ENCODE peak calls at places on chromosome 21, in six cellular contexts. N is uterus, B is MM.1S, O is left ventricle myocardium inferior, C is astrocyte, M is kidney. Q is an unnamed sample. For H3K4me1, the result is how much of the 10 kb centered on the place peaks cover.

GRCh38 chr21:41507521-41508414 is at the start of gene TMPRSS2:
- DNase-seq in N (no peak), B (no peak), O (no peak), C (no peak), M (peak), Q (peak)

GRCh38 chr21:37751268-37751975 is 164.8 kb downstream of the KCNJ6 start:
- DNase-seq in N (no peak), B (no peak), O (no peak), C (peak), M (no peak), Q (no peak)

GRCh38 chr21:46061950-46062349 is 36.0 kb upstream of the COL6A2 start:
- DNase-seq in N (no peak), B (no peak), O (no peak), C (no peak), M (no peak), Q (peak)

GRCh38 chr21:41866274-41866809 is 12.8 kb downstream of the PRDM15 start:
- DNase-seq in N (no peak), B (no peak), O (no peak), C (no peak), M (no peak), Q (no peak)

GRCh38 chr21:45318556-45319341 is 31.1 kb upstream of the POFUT2 start:
- DNase-seq in N (peak), B (no peak), O (peak), C (no peak), M (peak), Q (peak)

GRCh38 chr21:46077674-46078101 is 20.2 kb upstream of the COL6A2 start:
- DNase-seq in N (peak), B (no peak), O (no peak), C (no peak), M (peak), Q (peak)

GRCh38 chr21:18164483-18164882 is 80.2 kb upstream of the CHODL start:
- DNase-seq in N (no peak), B (no peak), O (no peak), C (no peak), M (no peak), Q (no peak)

GRCh38 chr21:46138383-46138970 is 16.9 kb downstream of the FTCD start:
- DNase-seq in N (no peak), B (no peak), O (no peak), C (no peak), M (no peak), Q (no peak)

GRCh38 chr21:25457411-25457810 is 149.9 kb downstream of the MRPL39 start:
- DNase-seq in N (no peak), B (peak), O (no peak), C (peak), M (no peak), Q (no peak)

GRCh38 chr21:27646691-27647090 is 679.8 kb upstream of the ADAMTS5 start:
- DNase-seq in N (no peak), B (no peak), O (no peak), C (no peak), M (no peak), Q (no peak)

GRCh38 chr21:28334407-28334806 is 658.3 kb downstream of the LTN1 start:
- DNase-seq in N (no peak), B (no peak), O (no peak), C (no peak), M (no peak), Q (no peak)

GRCh38 chr21:46402421-46402820 is 56.3 kb upstream of the DIP2A start:
- DNase-seq in N (no peak), B (no peak), O (no peak), C (no peak), M (peak), Q (peak)

GRCh38 chr21:37028579-37028978 is 22.1 kb downstream of the RIPPLY3 start:
- DNase-seq in N (no peak), B (no peak), O (no peak), C (no peak), M (no peak), Q (no peak)

GRCh38 chr21:14949603-14950002 is 115.2 kb downstream of the NRIP1 start:
- DNase-seq in N (no peak), B (no peak), O (no peak), C (no peak), M (no peak), Q (no peak)
- H3K4me1 ChIP-seq in N (under half), B (under half), O (under half), C (under half), M (under half), Q (under half)

GRCh38 chr21:39082656-39083376 is 100.4 kb downstream of the PSMG1 start:
- DNase-seq in N (no peak), B (peak), O (no peak), C (no peak), M (no peak), Q (no peak)
- H3K4me3 ChIP-seq in N (no peak), B (no peak), O (no peak), C (no peak), M (no peak), Q (peak)

DNA sequence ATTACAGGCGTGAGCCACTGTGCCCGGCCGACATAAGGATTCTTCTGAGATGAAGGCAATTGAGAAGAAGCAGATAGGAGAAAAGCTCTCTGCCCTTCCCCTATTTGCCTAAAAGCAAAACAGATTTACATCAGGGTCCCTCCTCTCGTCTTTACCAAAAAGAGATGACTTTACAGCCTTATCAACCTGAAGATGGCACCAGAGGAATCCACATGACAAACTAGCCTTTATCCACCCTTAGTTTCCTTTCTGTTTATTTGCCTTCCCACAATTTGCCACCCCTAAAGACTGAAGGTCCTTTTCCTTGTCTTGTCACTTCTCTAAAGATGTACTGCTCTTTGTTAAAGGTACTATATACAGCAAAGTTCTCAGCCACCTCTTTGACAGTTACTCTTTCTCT is 70.7 kb upstream of the KRTAP19-8 start:
- DNase-seq in N (no peak), B (peak), O (no peak), C (no peak), M (no peak), Q (no peak)
- TF ChIP-seq CTCF in N (no peak), B (peak), O (peak), C (no peak), M (peak), Q (peak)

GRCh38 chr21:34197561-34197960 is 124.2 kb downstream of the MRPS6 start:
- DNase-seq in N (no peak), B (no peak), O (no peak), C (no peak), M (no peak), Q (no peak)
- H3K4me1 ChIP-seq in N (under half), B (under half), O (under half), C (under half), M (under half), Q (under half)